ENCODE peak calls at places on chromosomes 13 and 19, in ten cellular contexts. One of them, this sample, is unnamed.

GRCh38 chr19:55069137-55069858 is 6.3 kb upstream of the RDH13 start:
- DNase-seq in Peyer's patch: peak; percentile 76
- DNase-seq in tibial nerve: no peak
- DNase-seq in uterus: no peak
- DNase-seq in adrenal gland: no peak
- DNase-seq in suprapubic skin: no peak
- DNase-seq in IMR-90: no peak
- DNase-seq in H54: peak; percentile 92
- DNase-seq in lower leg skin: no peak
- DNase-seq in esophagus muscularis mucosa: no peak
- DNase-seq in this sample: no peak

GRCh38 chr13:26483546-26483945 is 73.9 kb upstream of the WASF3 start:
- DNase-seq in Peyer's patch: no peak
- DNase-seq in tibial nerve: no peak
- DNase-seq in uterus: no peak
- DNase-seq in adrenal gland: no peak
- DNase-seq in suprapubic skin: peak; percentile 28
- DNase-seq in IMR-90: no peak
- DNase-seq in H54: no peak
- DNase-seq in lower leg skin: no peak
- DNase-seq in esophagus muscularis mucosa: no peak
- DNase-seq in this sample: no peak

GRCh38 chr13:71018544-71018943 is 848.5 kb downstream of the DACH1 start:
- DNase-seq in Peyer's patch: no peak
- DNase-seq in tibial nerve: no peak
- DNase-seq in uterus: no peak
- DNase-seq in adrenal gland: no peak
- DNase-seq in suprapubic skin: no peak
- DNase-seq in IMR-90: no peak
- DNase-seq in H54: no peak
- DNase-seq in lower leg skin: no peak
- DNase-seq in esophagus muscularis mucosa: no peak
- DNase-seq in this sample: no peak

GRCh38 chr19:869245-870177 is 10.0 kb downstream of the CFD start:
- DNase-seq in Peyer's patch: peak; percentile 76
- DNase-seq in tibial nerve: peak; percentile 80
- DNase-seq in uterus: peak; percentile 94
- DNase-seq in adrenal gland: peak; percentile 80
- DNase-seq in suprapubic skin: no peak
- DNase-seq in IMR-90: peak; percentile 96
- DNase-seq in H54: peak; percentile 89
- DNase-seq in lower leg skin: peak; percentile 75
- DNase-seq in esophagus muscularis mucosa: peak; percentile 96
- DNase-seq in this sample: no peak

GRCh38 chr13:93413972-93414717 is 187.5 kb downstream of the GPC6 start:
- DNase-seq in Peyer's patch: no peak
- DNase-seq in tibial nerve: no peak
- DNase-seq in uterus: no peak
- DNase-seq in adrenal gland: no peak
- DNase-seq in suprapubic skin: no peak
- DNase-seq in IMR-90: peak; percentile 55
- DNase-seq in H54: no peak
- DNase-seq in lower leg skin: no peak
- DNase-seq in esophagus muscularis mucosa: no peak
- DNase-seq in this sample: no peak

GRCh38 chr19:4115050-4115817 is 8.7 kb downstream of the MAP2K2 start:
- DNase-seq in Peyer's patch: peak; percentile 87
- DNase-seq in tibial nerve: no peak
- DNase-seq in uterus: no peak
- DNase-seq in adrenal gland: peak; percentile 83
- DNase-seq in suprapubic skin: no peak
- DNase-seq in IMR-90: no peak
- DNase-seq in H54: no peak
- DNase-seq in lower leg skin: no peak
- DNase-seq in esophagus muscularis mucosa: no peak
- DNase-seq in this sample: no peak

GRCh38 chr19:3028305-3029069 is 593 bp downstream of the TLE2 start:
- DNase-seq in Peyer's patch: no peak
- DNase-seq in tibial nerve: no peak
- DNase-seq in uterus: peak; percentile 39
- DNase-seq in adrenal gland: no peak
- DNase-seq in suprapubic skin: no peak
- DNase-seq in IMR-90: no peak
- DNase-seq in H54: no peak
- DNase-seq in lower leg skin: no peak
- DNase-seq in esophagus muscularis mucosa: no peak
- DNase-seq in this sample: no peak

GRCh38 chr19:7611541-7612279 is 16.0 kb downstream of the CAMSAP3 start:
- DNase-seq in Peyer's patch: no peak
- DNase-seq in tibial nerve: no peak
- DNase-seq in uterus: no peak
- DNase-seq in adrenal gland: no peak
- DNase-seq in suprapubic skin: no peak
- DNase-seq in IMR-90: no peak
- DNase-seq in H54: no peak
- DNase-seq in lower leg skin: no peak
- DNase-seq in esophagus muscularis mucosa: no peak
- DNase-seq in this sample: no peak

GRCh38 chr19:47430041-47430802 is 10.9 kb upstream of the MEIS3 start:
- DNase-seq in Peyer's patch: peak; percentile 73
- DNase-seq in tibial nerve: no peak
- DNase-seq in uterus: no peak
- DNase-seq in adrenal gland: peak; percentile 65
- DNase-seq in suprapubic skin: no peak
- DNase-seq in IMR-90: peak; percentile 27
- DNase-seq in H54: no peak
- DNase-seq in lower leg skin: no peak
- DNase-seq in esophagus muscularis mucosa: no peak
- DNase-seq in this sample: peak; percentile 47

GRCh38 chr13:88958821-88959220 is 1287.7 kb downstream of the SLITRK5 start:
- DNase-seq in Peyer's patch: no peak
- DNase-seq in tibial nerve: peak; percentile 62
- DNase-seq in uterus: no peak
- DNase-seq in adrenal gland: no peak
- DNase-seq in suprapubic skin: no peak
- DNase-seq in IMR-90: no peak
- DNase-seq in H54: no peak
- DNase-seq in lower leg skin: no peak
- DNase-seq in esophagus muscularis mucosa: no peak
- DNase-seq in this sample: no peak

DNA sequence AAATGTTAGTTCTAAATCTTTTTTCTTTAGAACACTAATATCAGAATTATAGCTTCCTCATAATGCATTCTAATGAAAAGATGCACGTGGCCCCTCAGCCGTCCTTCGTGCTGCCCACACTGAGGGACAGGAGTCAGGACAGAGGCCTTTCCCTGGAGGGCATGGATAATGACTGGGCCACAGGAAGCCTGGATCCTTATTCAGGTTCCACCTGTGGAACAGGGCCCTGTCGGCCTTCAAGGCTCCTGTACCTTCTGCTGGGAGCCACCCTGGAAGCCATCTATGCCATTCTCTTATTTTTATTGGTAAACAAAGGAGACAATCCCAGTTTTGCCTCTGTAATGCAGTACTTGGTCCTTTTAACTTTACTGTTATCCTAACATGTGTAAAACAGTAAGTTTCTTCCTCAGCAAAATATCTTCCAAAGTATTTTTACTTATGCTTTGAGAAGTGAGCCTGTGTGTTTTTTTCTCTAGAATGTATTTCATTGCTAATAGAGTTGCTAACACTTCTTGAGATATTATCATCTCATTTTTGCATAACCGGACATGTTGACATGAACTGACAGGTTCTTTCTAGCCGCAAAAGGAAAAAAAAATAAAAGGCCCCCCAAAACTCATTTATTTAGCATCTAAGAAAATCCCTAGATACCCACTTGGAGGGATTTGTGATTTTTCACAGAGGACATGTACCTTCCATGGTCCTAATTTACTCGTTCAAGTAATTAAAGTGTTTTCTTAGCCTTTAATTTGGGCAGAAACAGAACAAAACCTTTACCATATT is 6.0 kb downstream of the GPR183 start:
- DNase-seq in Peyer's patch: no peak
- DNase-seq in tibial nerve: no peak
- DNase-seq in uterus: no peak
- DNase-seq in adrenal gland: no peak
- DNase-seq in suprapubic skin: no peak
- DNase-seq in IMR-90: no peak
- DNase-seq in H54: no peak
- DNase-seq in lower leg skin: no peak
- DNase-seq in esophagus muscularis mucosa: no peak
- DNase-seq in this sample: no peak
- TF ChIP-seq POLR2A in Peyer's patch: no peak
- TF ChIP-seq POLR2A in tibial nerve: no peak
- TF ChIP-seq POLR2A in uterus: no peak
- TF ChIP-seq POLR2A in adrenal gland: no peak
- TF ChIP-seq POLR2A in suprapubic skin: no peak
- TF ChIP-seq POLR2A in IMR-90: no peak
- TF ChIP-seq POLR2A in H54: no peak
- TF ChIP-seq POLR2A in lower leg skin: no peak
- TF ChIP-seq POLR2A in esophagus muscularis mucosa: no peak
- TF ChIP-seq POLR2A in this sample: no peak

DNA sequence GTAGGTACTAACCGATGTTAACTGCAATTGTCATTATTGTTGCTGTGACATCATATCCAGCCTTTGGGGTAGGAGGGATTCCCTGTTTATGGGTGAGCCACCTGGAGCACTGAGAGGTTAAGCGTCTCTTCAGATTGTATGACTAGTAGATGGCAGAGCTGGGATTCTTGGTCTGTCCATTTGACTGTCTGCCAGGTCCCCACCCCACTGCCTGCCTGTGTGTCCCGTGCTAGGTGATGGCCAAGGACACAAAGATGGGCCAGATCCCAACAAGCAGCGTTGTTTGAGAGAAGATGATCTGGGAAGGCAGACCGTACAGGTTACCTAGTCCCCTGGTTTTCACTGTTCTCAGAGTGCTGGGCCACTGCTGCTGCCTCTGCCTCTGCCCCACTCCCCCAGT is 16.6 kb downstream of the PPP2R1A start:
- DNase-seq in Peyer's patch: no peak
- DNase-seq in tibial nerve: no peak
- DNase-seq in uterus: no peak
- DNase-seq in adrenal gland: peak; percentile 89
- DNase-seq in suprapubic skin: no peak
- DNase-seq in IMR-90: no peak
- DNase-seq in H54: no peak
- DNase-seq in lower leg skin: no peak
- DNase-seq in esophagus muscularis mucosa: no peak
- DNase-seq in this sample: no peak
- TF ChIP-seq POLR2A in Peyer's patch: no peak
- TF ChIP-seq POLR2A in tibial nerve: no peak
- TF ChIP-seq POLR2A in uterus: no peak
- TF ChIP-seq POLR2A in adrenal gland: peak; percentile 35
- TF ChIP-seq POLR2A in suprapubic skin: no peak
- TF ChIP-seq POLR2A in IMR-90: no peak
- TF ChIP-seq POLR2A in H54: no peak
- TF ChIP-seq POLR2A in lower leg skin: no peak
- TF ChIP-seq POLR2A in esophagus muscularis mucosa: no peak
- TF ChIP-seq POLR2A in this sample: no peak

GRCh38 chr19:11339254-11340098 is at the start of gene RAB3D:
- DNase-seq in Peyer's patch: peak; percentile 95
- DNase-seq in tibial nerve: peak; percentile 90
- DNase-seq in uterus: peak; percentile 95
- DNase-seq in adrenal gland: peak; percentile 94
- DNase-seq in suprapubic skin: peak; percentile 94
- DNase-seq in IMR-90: peak; percentile 77
- DNase-seq in H54: peak; percentile 89
- DNase-seq in lower leg skin: peak; percentile 91
- DNase-seq in esophagus muscularis mucosa: peak; percentile 97
- DNase-seq in this sample: peak; percentile 83
- TF ChIP-seq POLR2A in Peyer's patch: peak; percentile 24
- TF ChIP-seq POLR2A in tibial nerve: peak; percentile 71
- TF ChIP-seq POLR2A in uterus: peak; percentile 72
- TF ChIP-seq POLR2A in adrenal gland: peak; percentile 28
- TF ChIP-seq POLR2A in suprapubic skin: peak; percentile 40
- TF ChIP-seq POLR2A in IMR-90: no peak
- TF ChIP-seq POLR2A in H54: peak; percentile 22
- TF ChIP-seq POLR2A in lower leg skin: no peak
- TF ChIP-seq POLR2A in esophagus muscularis mucosa: peak; percentile 38
- TF ChIP-seq POLR2A in this sample: no peak

GRCh38 chr19:10230155-10230903 is 802 bp downstream of the S1PR2 start:
- DNase-seq in Peyer's patch: peak; percentile 70
- DNase-seq in tibial nerve: peak; percentile 41
- DNase-seq in uterus: peak; percentile 65
- DNase-seq in adrenal gland: peak; percentile 65
- DNase-seq in suprapubic skin: peak; percentile 82
- DNase-seq in IMR-90: peak; percentile 58
- DNase-seq in H54: no peak
- DNase-seq in lower leg skin: peak; percentile 40
- DNase-seq in esophagus muscularis mucosa: no peak
- DNase-seq in this sample: peak; percentile 34
- TF ChIP-seq POLR2A in Peyer's patch: no peak
- TF ChIP-seq POLR2A in tibial nerve: no peak
- TF ChIP-seq POLR2A in uterus: peak; percentile 34
- TF ChIP-seq POLR2A in adrenal gland: no peak
- TF ChIP-seq POLR2A in suprapubic skin: no peak
- TF ChIP-seq POLR2A in IMR-90: peak; percentile 41
- TF ChIP-seq POLR2A in H54: no peak
- TF ChIP-seq POLR2A in lower leg skin: no peak
- TF ChIP-seq POLR2A in esophagus muscularis mucosa: no peak
- TF ChIP-seq POLR2A in this sample: no peak

GRCh38 chr19:48933382-48933932 is at the start of gene DHDH:
- DNase-seq in Peyer's patch: peak; percentile 96
- DNase-seq in tibial nerve: no peak
- DNase-seq in uterus: peak; percentile 64
- DNase-seq in adrenal gland: peak; percentile 83
- DNase-seq in suprapubic skin: peak; percentile 86
- DNase-seq in IMR-90: peak; percentile 42
- DNase-seq in H54: peak; percentile 54
- DNase-seq in lower leg skin: peak; percentile 57
- DNase-seq in esophagus muscularis mucosa: no peak
- DNase-seq in this sample: peak; percentile 90
- TF ChIP-seq POLR2A in Peyer's patch: peak; percentile 59
- TF ChIP-seq POLR2A in tibial nerve: peak; percentile 52
- TF ChIP-seq POLR2A in uterus: no peak
- TF ChIP-seq POLR2A in adrenal gland: no peak
- TF ChIP-seq POLR2A in suprapubic skin: no peak
- TF ChIP-seq POLR2A in IMR-90: no peak
- TF ChIP-seq POLR2A in H54: no peak
- TF ChIP-seq POLR2A in lower leg skin: no peak
- TF ChIP-seq POLR2A in esophagus muscularis mucosa: no peak
- TF ChIP-seq POLR2A in this sample: peak; percentile 47

GRCh38 chr19:14410775-14411134 is 8.4 kb downstream of the DDX39A start:
- DNase-seq in Peyer's patch: no peak
- DNase-seq in tibial nerve: no peak
- DNase-seq in uterus: no peak
- DNase-seq in adrenal gland: no peak
- DNase-seq in suprapubic skin: no peak
- DNase-seq in IMR-90: no peak
- DNase-seq in H54: no peak
- DNase-seq in lower leg skin: no peak
- DNase-seq in esophagus muscularis mucosa: no peak
- DNase-seq in this sample: no peak
- TF ChIP-seq POLR2A in Peyer's patch: no peak
- TF ChIP-seq POLR2A in tibial nerve: no peak
- TF ChIP-seq POLR2A in uterus: no peak
- TF ChIP-seq POLR2A in adrenal gland: no peak
- TF ChIP-seq POLR2A in suprapubic skin: no peak
- TF ChIP-seq POLR2A in IMR-90: no peak
- TF ChIP-seq POLR2A in H54: no peak
- TF ChIP-seq POLR2A in lower leg skin: no peak
- TF ChIP-seq POLR2A in esophagus muscularis mucosa: no peak
- TF ChIP-seq POLR2A in this sample: no peak